ENCODE peak calls at places on chromosomes 4 and X, in six cellular contexts. R is activated CD4-positive, alpha-beta memory T cell treated with anti-CD3 and anti-CD28 coated beads, Interleukin-2, amount 10 ng/mL, durations not matched to agents 7 days and 5 days; L is AG04450; Q is Right ventricle myocardium superior; V is head of caudate nucleus; J is GM04504. H is an unnamed sample.

GRCh38 chr4:102454981-102455690 is 46.0 kb upstream of the NFKB1 start:
- DNase-seq in R (no peak), L (no peak), Q (no peak), V (no peak), J (peak), H (no peak)

GRCh38 chr4:169311643-169312365 is 41.0 kb upstream of the SH3RF1 start:
- DNase-seq in R (no peak), L (no peak), Q (no peak), V (peak), J (no peak), H (no peak)

GRCh38 chrX:109624641-109625311 is at the start of gene KCNE5:
- DNase-seq in R (no peak), L (no peak), Q (peak), V (no peak), J (no peak), H (no peak)

GRCh38 chr4:108762559-108763225 is at the start of gene ETNPPL:
- DNase-seq in R (peak), L (no peak), Q (peak), V (peak), J (no peak), H (no peak)

GRCh38 chr4:112060212-112060611 is 85.0 kb upstream of the FAM241A start:
- DNase-seq in R (no peak), L (no peak), Q (no peak), V (no peak), J (no peak), H (no peak)

GRCh38 chrX:15525664-15526416 is 25.2 kb downstream of the BMX start:
- DNase-seq in R (no peak), L (no peak), Q (no peak), V (no peak), J (no peak), H (no peak)

GRCh38 chr4:135192746-135193535 is 991.4 kb upstream of the PABPC4L start:
- DNase-seq in R (no peak), L (no peak), Q (no peak), V (no peak), J (no peak), H (no peak)

GRCh38 chr4:88672987-88673386 is 24.6 kb downstream of the NAP1L5 start:
- DNase-seq in R (no peak), L (no peak), Q (no peak), V (peak), J (no peak), H (no peak)

GRCh38 chr4:34486964-34487363 is 1757.3 kb downstream of the ARAP2 start:
- DNase-seq in R (no peak), L (no peak), Q (no peak), V (no peak), J (no peak), H (no peak)

GRCh38 chr4:2353222-2354107 is 65.0 kb downstream of the ZFYVE28 start:
- DNase-seq in R (no peak), L (no peak), Q (no peak), V (no peak), J (no peak), H (no peak)

GRCh38 chr4:156298230-156298629 is 344.6 kb upstream of the CTSO start:
- DNase-seq in R (no peak), L (peak), Q (peak), V (no peak), J (peak), H (no peak)

H was measured in effector memory CD4-positive, alpha-beta T cell.